ENCODE peak calls at places on chromosomes 1 and 21, in nine cellular contexts. N, K, U, T, F, H, Z, V and C are unnamed samples.

GRCh38 chr1:154767315-154768240 is 102.5 kb downstream of the KCNN3 start:
- DNase-seq in K (no peak), F (no peak), N (no peak), H (no peak), U (no peak), Z (no peak), T (peak; percentile 75), V (no peak), C (peak; percentile 72)

GRCh38 chr1:108113496-108113895 is 86.6 kb downstream of the SLC25A24 start:
- DNase-seq in K (no peak), V (no peak), N (no peak), Z (no peak), T (no peak), U (no peak), F (no peak), H (no peak), C (no peak)

GRCh38 chr1:8013800-8014199 is 12.3 kb downstream of the ERRFI1 start:
- DNase-seq in Z (no peak), F (no peak), N (no peak), T (no peak), U (no peak), H (no peak), K (no peak), V (no peak), C (no peak)

GRCh38 chr1:70438529-70438928 is 27.5 kb downstream of the CTH start:
- DNase-seq in N (no peak), Z (no peak), F (no peak), T (no peak), H (no peak), V (no peak), U (no peak), K (no peak), C (peak; percentile 9)

GRCh38 chr21:32184485-32184884 is 94.4 kb downstream of the MIS18A start:
- DNase-seq in H (no peak), K (no peak), T (no peak), V (no peak), U (no peak), F (no peak), N (no peak), Z (no peak), C (no peak)

GRCh38 chr1:211548321-211549091 is 30.5 kb downstream of the SLC30A1 start:
- DNase-seq in Z (no peak), F (no peak), H (no peak), N (no peak), T (peak; percentile 36), V (peak; percentile 19), U (no peak), K (no peak), C (no peak)

GRCh38 chr1:54314691-54315455 is 91.3 kb downstream of the SSBP3 start:
- DNase-seq in H (peak; percentile 45), V (peak; percentile 61), Z (peak; percentile 65), F (no peak), N (no peak), T (no peak), K (no peak), U (peak; percentile 81), C (no peak)

GRCh38 chr1:154861607-154862094 is 8.4 kb downstream of the KCNN3 start:
- DNase-seq in Z (no peak), F (no peak), H (no peak), U (no peak), K (no peak), N (no peak), T (no peak), V (no peak), C (peak; percentile 71)

GRCh38 chr1:67889940-67890567 is 56.8 kb upstream of the GNG12 start:
- DNase-seq in N (no peak), T (no peak), K (peak; percentile 13), V (no peak), H (peak; percentile 38), Z (no peak), F (no peak), U (no peak), C (peak; percentile 93)

GRCh38 chr21:41901782-41902181 is 22.6 kb upstream of the PRDM15 start:
- DNase-seq in K (no peak), Z (no peak), V (no peak), F (no peak), U (no peak), H (no peak), T (no peak), N (no peak), C (no peak)

GRCh38 chr1:240533154-240533780 is 78.7 kb downstream of the GREM2 start:
- DNase-seq in K (no peak), T (no peak), U (no peak), V (no peak), Z (no peak), N (no peak), F (no peak), H (no peak), C (no peak)

GRCh38 chr1:2395245-2395644 is 3.6 kb downstream of the RER1 start:
- DNase-seq in Z (no peak), U (no peak), N (no peak), H (no peak), F (no peak), K (no peak), V (no peak), T (no peak), C (no peak)

GRCh38 chr1:23217421-23218115 is at the start of gene HTR1D:
- DNase-seq in T (no peak), V (peak; percentile 14), N (no peak), U (no peak), K (no peak), H (no peak), F (peak; percentile 15), Z (no peak), C (no peak)

GRCh38 chr1:152047607-152047953 is 10.8 kb upstream of the S100A11 start:
- DNase-seq in F (peak; percentile 30), T (peak; percentile 40), N (peak; percentile 82), H (peak; percentile 92), K (peak; percentile 36), Z (peak; percentile 77), U (peak; percentile 93), V (no peak), C (peak; percentile 89)

GRCh38 chr1:218930000-218930399 is 243.7 kb upstream of the LYPLAL1 start:
- DNase-seq in V (no peak), F (no peak), H (no peak), U (no peak), Z (no peak), K (no peak), N (no peak), T (no peak), C (no peak)

GRCh38 chr21:31530918-31531705 is 128.4 kb upstream of the SOD1 start:
- DNase-seq in Z (peak; percentile 77), N (no peak), V (peak; percentile 69), K (no peak), H (peak; percentile 54), F (no peak), U (peak; percentile 23), T (no peak), C (no peak)

GRCh38 chr1:215146252-215146975 is 63.9 kb downstream of the KCNK2 start:
- DNase-seq in N (no peak), V (peak; percentile 13), Z (peak; percentile 51), F (no peak), K (no peak), H (peak; percentile 22), U (no peak), T (no peak), C (peak; percentile 64)

GRCh38 chr1:216785211-216785610 is 62.0 kb upstream of the ESRRG start:
- DNase-seq in T (no peak), K (no peak), Z (no peak), U (no peak), H (no peak), N (no peak), V (no peak), F (no peak), C (no peak)

GRCh38 chr1:226761322-226761721 is 22.2 kb upstream of the ITPKB start:
- DNase-seq in K (no peak), F (no peak), Z (no peak), U (no peak), V (no peak), T (no peak), H (no peak), N (no peak), C (no peak)

DNA sequence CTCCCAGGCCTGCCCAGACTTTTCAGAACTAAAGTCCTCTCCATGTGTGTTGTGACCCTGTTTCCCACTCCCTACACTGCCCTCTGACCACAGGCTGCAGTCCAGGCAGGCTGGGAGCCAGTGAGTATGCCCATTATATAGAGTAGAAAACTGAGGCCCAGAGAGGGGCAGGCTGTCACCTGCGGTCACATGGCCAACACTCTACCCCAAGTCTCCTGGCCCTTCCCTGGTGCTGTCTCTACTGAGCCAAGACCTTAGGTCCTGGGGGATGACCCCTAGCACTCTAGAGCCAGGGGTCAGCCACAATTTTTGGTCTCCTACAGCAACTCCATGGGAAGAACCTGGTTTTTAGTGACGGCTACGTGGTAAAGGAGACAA is 30.8 kb downstream of the RPS6KA1 start:
- DNase-seq in K (no peak), N (no peak), F (no peak), V (no peak), T (no peak), U (no peak), Z (no peak), H (no peak), C (no peak)
- TF ChIP-seq POLR2A in K (no peak), N (no peak), F (no peak), V (no peak), T (no peak), U (no peak), Z (no peak), H (no peak), C (no peak)

GRCh38 chr1:62194651-62195282 is at the start of gene L1TD1:
- DNase-seq in T (no peak), V (peak; percentile 77), K (no peak), U (no peak), N (no peak), Z (no peak), H (no peak), F (no peak), C (no peak)
- TF ChIP-seq POLR2A in T (no peak), V (peak; percentile 33), K (no peak), U (no peak), N (no peak), Z (no peak), H (no peak), F (no peak), C (no peak)

DNA sequence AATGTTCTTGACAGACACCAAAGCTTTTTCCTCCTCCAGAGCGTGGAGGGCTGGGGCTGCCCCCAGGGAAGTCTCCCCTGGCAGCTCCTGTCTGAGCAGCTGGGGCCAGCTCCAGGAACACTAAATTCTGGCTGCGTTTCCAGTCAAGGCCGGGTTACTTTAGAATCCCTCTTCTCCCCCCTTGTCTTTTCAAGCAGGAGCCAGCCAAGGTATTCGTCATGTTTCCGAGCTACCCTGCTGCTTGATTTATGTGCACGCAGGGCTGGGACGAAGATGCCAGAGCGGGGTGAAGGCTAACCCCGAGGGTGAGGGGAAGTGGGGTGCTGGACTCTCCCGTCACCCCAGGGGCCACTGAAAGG is 68.1 kb upstream of the ANGPTL1 start:
- DNase-seq in K (no peak), N (peak; percentile 35), F (peak; percentile 87), T (peak; percentile 87), H (peak; percentile 61), Z (no peak), V (peak; percentile 57), U (peak; percentile 41), C (peak; percentile 27)
- TF ChIP-seq POLR2A in K (no peak), N (no peak), F (no peak), T (no peak), H (no peak), Z (no peak), V (no peak), U (no peak), C (no peak)

DNA sequence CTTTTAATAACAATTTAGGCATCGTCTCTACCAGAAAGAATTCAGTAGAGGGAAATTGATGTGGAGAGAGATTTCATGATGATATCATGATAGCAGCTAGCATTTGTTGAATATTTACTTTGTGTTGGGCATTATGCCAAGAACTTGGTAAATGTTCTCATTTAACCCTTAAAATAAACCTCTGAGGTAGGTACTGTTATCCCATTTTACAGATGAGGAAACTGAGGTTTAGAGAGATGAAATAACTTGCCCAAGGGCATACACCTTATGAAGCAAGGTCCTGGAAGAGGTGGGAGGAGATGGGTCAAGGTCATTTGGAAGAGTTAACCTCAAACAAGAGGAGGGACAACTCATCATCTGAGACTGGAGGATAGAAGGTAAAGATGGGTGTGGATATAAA is 34.8 kb downstream of the TSNAX start:
- DNase-seq in K (no peak), U (no peak), H (no peak), F (no peak), V (no peak), T (no peak), N (no peak), Z (no peak), C (no peak)
- TF ChIP-seq POLR2A in K (no peak), U (no peak), H (no peak), F (no peak), V (no peak), T (no peak), N (no peak), Z (no peak), C (no peak)